ENCODE peak calls at places on chromosome 22, in four cellular contexts. S is IMR-90, L is H9, U is mesendoderm. X is an unnamed sample.

GRCh38 chr22:22047266-22047665 is 64.7 kb upstream of the TOP3B start:
- DNase-seq in S (no peak), L (no peak), U (no peak), X (no peak)

GRCh38 chr22:37659897-37660708 is 1.6 kb downstream of the PDXP start:
- DNase-seq in S (no peak), L (no peak), U (no peak), X (no peak)

GRCh38 chr22:37566329-37566837 is 6.1 kb downstream of the CDC42EP1 start:
- DNase-seq in S (no peak), L (peak), U (no peak), X (no peak)

GRCh38 chr22:25146311-25146710 is 53.3 kb upstream of the CRYBB3 start:
- DNase-seq in S (no peak), L (no peak), U (no peak), X (no peak)

GRCh38 chr22:45207981-45208664 is 32.6 kb downstream of the KIAA0930 start:
- DNase-seq in S (peak), L (peak), U (no peak), X (peak)

GRCh38 chr22:17836977-17837742 is 62.9 kb upstream of the BID start:
- DNase-seq in S (no peak), L (peak), U (peak), X (peak)

GRCh38 chr22:46104170-46104880 is 46.0 kb upstream of the PPARA start:
- DNase-seq in S (no peak), L (no peak), U (no peak), X (no peak)

GRCh38 chr22:22936190-22936914 is 48.7 kb downstream of the IGLL5 start:
- DNase-seq in S (no peak), L (no peak), U (no peak), X (no peak)

GRCh38 chr22:22378446-22379415 is 129.8 kb downstream of the ZNF280B start:
- DNase-seq in S (no peak), L (no peak), U (no peak), X (no peak)

GRCh38 chr22:21942407-21942895 is 10.2 kb downstream of the PPM1F start:
- DNase-seq in S (peak), L (no peak), U (no peak), X (peak)

GRCh38 chr22:47476226-47476625 is 713.8 kb downstream of the TBC1D22A start:
- DNase-seq in S (no peak), L (no peak), U (no peak), X (no peak)

GRCh38 chr22:38718414-38718813 is 12.7 kb downstream of the GTPBP1 start:
- DNase-seq in S (peak), L (no peak), U (peak), X (peak)

GRCh38 chr22:27406389-27406861 is 395.1 kb downstream of the MN1 start:
- DNase-seq in S (peak), L (no peak), U (no peak), X (no peak)

GRCh38 chr22:37735054-37735453 is 38.2 kb downstream of the TRIOBP start:
- DNase-seq in S (no peak), L (peak), U (peak), X (no peak)

GRCh38 chr22:30185129-30185528 is 61.4 kb downstream of the LIF start:
- DNase-seq in S (peak), L (no peak), U (no peak), X (no peak)

GRCh38 chr22:29738118-29738815 is 18.5 kb downstream of the CABP7 start:
- DNase-seq in S (no peak), L (no peak), U (no peak), X (no peak)

GRCh38 chr22:27391092-27391770 is 410.3 kb downstream of the MN1 start:
- DNase-seq in S (no peak), L (no peak), U (peak), X (no peak)

DNA sequence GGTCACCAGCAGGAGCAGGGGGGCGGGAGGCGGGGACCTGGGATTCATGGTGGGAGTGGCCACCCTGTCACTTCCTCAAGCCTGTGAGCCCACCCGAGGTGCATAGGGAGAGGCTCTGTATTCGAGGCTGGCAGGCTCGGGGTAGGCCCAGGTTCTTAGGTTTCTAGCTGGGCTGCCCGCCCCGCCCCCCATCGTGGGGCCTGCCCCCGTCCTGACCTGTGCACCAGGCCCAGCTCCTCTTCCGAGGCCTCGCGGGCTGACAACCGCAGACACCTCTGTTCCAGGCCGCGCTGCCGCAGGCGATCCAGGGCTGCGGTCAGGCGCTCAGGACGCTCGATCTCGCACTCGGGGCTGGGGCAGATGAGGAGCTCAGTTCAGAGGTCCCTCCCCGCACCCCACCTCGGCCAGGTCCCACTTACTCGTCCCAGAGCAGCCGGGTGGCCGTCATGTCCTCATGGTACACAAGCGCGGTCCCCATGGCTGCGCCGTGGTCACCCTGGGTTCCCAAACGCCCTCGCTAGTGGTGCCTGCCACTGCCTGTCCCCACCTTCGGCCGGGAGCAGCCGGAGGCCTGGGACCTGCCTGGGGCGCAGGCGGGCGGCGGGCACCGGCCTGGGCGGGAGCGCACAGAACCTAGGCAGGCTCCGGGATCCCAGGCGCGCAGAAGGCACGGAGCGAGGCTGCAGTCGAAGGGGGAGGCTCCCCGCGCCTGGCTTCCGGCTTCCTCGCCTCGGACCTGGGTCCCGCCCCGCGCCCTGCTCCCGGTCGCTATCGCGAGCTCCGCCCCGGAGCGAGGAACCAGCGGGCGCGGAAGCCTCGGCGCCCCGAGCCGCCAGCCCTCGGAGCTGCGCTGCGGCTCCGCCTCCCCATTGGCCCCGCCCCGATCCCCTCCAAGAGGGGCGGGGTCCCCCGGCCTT is at the start of gene HDAC10:
- DNase-seq in S (peak), L (peak), U (peak), X (peak)
- H3K23ac ChIP-seq in S (peak), L (no peak), U (peak), X (no peak)

GRCh38 chr22:43563571-43563970 is 151.8 kb downstream of the MPPED1 start:
- DNase-seq in S (no peak), L (no peak), U (peak), X (no peak)
- H3K23ac ChIP-seq in S (no peak), L (no peak), U (no peak), X (no peak)

GRCh38 chr22:41449321-41449720 is 2.7 kb upstream of the TOB2 start:
- DNase-seq in S (no peak), L (no peak), U (no peak), X (peak)

GRCh38 chr22:41446057-41446501 is 522 bp downstream of the TOB2 start:
- DNase-seq in S (no peak), L (no peak), U (no peak), X (no peak)

GRCh38 chr22:41446639-41447434 is at the start of gene TOB2:
- DNase-seq in S (peak), L (peak), U (peak), X (peak)

GRCh38 chr22:41448189-41448808 is 1.7 kb upstream of the TOB2 start:
- DNase-seq in S (peak), L (peak), U (peak), X (peak)

GRCh38 chr22:41447435-41448188 is 1.0 kb upstream of the TOB2 start:
- DNase-seq in S (peak), L (peak), U (peak), X (peak)
- H3K23ac ChIP-seq in S (peak), L (no peak), U (peak), X (no peak)

DNA sequence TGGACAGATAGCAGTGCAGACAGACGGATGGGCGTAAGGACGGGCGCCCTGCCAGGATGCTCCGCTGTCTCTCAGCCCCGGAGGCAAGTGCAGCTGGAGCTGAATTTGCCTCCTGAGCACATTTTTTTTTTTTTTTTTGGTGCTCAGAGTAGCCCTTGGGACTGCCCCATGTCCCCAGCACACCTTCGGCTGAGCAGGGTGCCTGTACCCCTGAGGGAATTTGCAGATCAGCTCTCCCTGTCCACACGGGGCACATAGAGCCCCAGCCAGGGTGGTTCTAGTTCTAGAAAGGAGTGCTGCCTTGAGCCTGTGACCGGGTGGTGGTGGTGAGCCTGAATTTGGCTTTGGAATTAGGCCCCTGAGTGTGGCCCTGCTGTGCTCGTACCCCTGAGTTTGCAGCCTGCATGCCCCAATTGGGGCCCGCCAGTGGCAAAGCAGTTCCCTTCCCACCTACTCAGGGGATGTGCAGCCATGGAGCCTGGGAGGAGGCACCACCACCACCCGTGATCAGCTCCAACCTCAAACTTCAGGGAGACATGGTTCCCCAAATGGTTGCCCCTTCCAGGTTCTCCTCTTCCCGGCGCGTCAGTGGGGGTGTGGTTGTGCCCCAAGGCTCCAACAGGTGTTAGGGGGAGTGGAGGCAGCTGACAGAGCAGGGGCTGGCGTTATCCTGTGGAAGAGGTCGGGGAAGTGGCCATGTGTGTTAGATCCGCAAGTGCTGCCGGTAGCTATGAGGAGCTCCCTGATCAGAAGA is 1232.7 kb downstream of the BRD1 start:
- DNase-seq in S (no peak), L (no peak), U (no peak), X (no peak)
- H3K23ac ChIP-seq in S (no peak), L (no peak), U (no peak), X (no peak)

GRCh38 chr22:49973018-49973965 is 12.7 kb downstream of the PIM3 start:
- DNase-seq in S (no peak), L (peak), U (peak), X (no peak)

GRCh38 chr22:49970528-49971231 is 10.1 kb downstream of the PIM3 start:
- DNase-seq in S (peak), L (peak), U (peak), X (peak)

GRCh38 chr22:49969751-49970527 is 9.4 kb downstream of the PIM3 start:
- DNase-seq in S (no peak), L (peak), U (no peak), X (no peak)

GRCh38 chr22:49971232-49972162 is 10.9 kb downstream of the PIM3 start:
- DNase-seq in S (no peak), L (peak), U (no peak), X (peak)

GRCh38 chr22:49972163-49973017 is 11.8 kb downstream of the PIM3 start:
- DNase-seq in S (no peak), L (peak), U (no peak), X (no peak)
- H3K23ac ChIP-seq in S (peak), L (no peak), U (no peak), X (no peak)

GRCh38 chr22:50031189-50032091 is 18.9 kb upstream of the IL17REL start:
- DNase-seq in S (no peak), L (no peak), U (no peak), X (no peak)
- H3K23ac ChIP-seq in S (no peak), L (no peak), U (no peak), X (no peak)

DNA sequence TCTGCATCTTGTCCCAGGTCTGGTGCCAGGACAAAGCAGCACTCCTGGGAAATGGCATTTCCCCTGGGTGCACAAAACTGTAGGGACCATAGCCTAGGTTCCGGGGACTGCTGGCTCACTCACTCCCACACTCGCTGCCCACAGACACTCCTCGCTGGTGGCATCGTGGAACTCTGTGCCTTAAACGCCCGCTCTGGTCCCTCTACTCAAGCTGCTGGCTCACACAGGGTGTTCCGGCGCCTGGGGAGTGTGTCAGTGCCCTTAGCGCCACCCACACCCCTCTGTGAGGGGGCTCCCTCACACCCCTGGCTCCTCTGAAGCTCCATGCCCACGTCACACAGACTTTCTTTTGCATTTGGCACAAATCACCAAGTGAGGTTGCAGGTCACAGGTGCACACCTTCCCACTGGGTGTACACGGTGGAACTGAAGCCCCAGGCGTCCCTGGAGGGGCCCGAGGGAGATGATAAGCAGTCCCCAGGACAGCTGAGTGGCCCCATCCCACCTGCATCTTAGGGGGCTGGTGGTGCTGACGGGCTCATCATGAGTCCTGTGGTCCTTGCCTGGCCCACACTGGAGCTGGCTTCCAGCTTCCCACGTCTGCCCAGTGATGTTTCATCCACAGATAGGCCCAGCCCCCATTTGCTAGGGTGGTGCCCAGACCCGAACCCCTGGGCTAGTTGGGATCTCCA is 23.2 kb upstream of the DGCR8 start:
- DNase-seq in S (no peak), L (no peak), U (no peak), X (no peak)
- H3K23ac ChIP-seq in S (no peak), L (no peak), U (no peak), X (no peak)

GRCh38 chr22:33476206-33476605 is 418.0 kb upstream of the SYN3 start:
- DNase-seq in S (no peak), L (no peak), U (peak), X (no peak)
- H3K23ac ChIP-seq in S (peak), L (no peak), U (no peak), X (no peak)